ENCODE peak calls at places on chromosomes 4 and X, in four cellular contexts. P, Z, R and X are unnamed samples.

GRCh38 chrX:71514367-71515038 is 18.4 kb upstream of the OGT start:
- DNase-seq in P (no peak), R (no peak), Z (no peak), X (no peak)

GRCh38 chr4:15938182-15938581 is 358 bp downstream of the FGFBP1 start:
- DNase-seq in Z (no peak), P (no peak), R (no peak), X (no peak)

GRCh38 chr4:127732623-127733199 is 2.5 kb downstream of the SLC25A31 start:
- DNase-seq in Z (peak; percentile 78), R (no peak), P (no peak), X (no peak)

GRCh38 chrX:106742831-106743230 is 16.3 kb downstream of the RNF128 start:
- DNase-seq in Z (no peak), R (no peak), P (no peak), X (no peak)

GRCh38 chr4:98706200-98706813 is 47.9 kb upstream of the TSPAN5 start:
- DNase-seq in P (no peak), R (no peak), Z (no peak), X (no peak)

GRCh38 chrX:47145408-47146120 is 543 bp downstream of the RBM10 start:
- DNase-seq in Z (peak; percentile 65), R (no peak), P (no peak), X (no peak)

GRCh38 chr4:139736257-139736626 is 70.6 kb downstream of the MGST2 start:
- DNase-seq in P (no peak), Z (no peak), R (no peak), X (no peak)

GRCh38 chr4:97867557-97868091 is 275.7 kb downstream of the STPG2 start:
- DNase-seq in Z (no peak), P (no peak), R (no peak), X (no peak)

GRCh38 chrX:15973941-15974340 is 119.3 kb upstream of the AP1S2 start:
- DNase-seq in P (no peak), R (peak; percentile 45), Z (no peak), X (no peak)

GRCh38 chr4:3614731-3614980 is 82.4 kb upstream of the LRPAP1 start:
- DNase-seq in R (no peak), Z (no peak), P (no peak), X (peak; percentile 39)

GRCh38 chr4:70632028-70632427 is 3.5 kb downstream of the ENAM start:
- DNase-seq in Z (peak; percentile 13), P (no peak), R (no peak), X (no peak)

GRCh38 chr4:10054571-10055041 is 33.3 kb upstream of the SLC2A9 start:
- DNase-seq in P (peak; percentile 60), R (no peak), Z (no peak), X (no peak)

GRCh38 chr4:95572304-95572991 is 23.7 kb upstream of the UNC5C start:
- DNase-seq in Z (no peak), P (no peak), R (peak; percentile 60), X (no peak)

GRCh38 chrX:2500681-2501151 is at the start of the genes DHRSX and ZBED1:
- DNase-seq in Z (peak; percentile 69), R (no peak), P (no peak), X (no peak)

GRCh38 chr4:108355523-108356208 is 186.9 kb upstream of the LEF1 start:
- DNase-seq in Z (no peak), P (no peak), R (no peak), X (no peak)
- H3K4me1 ChIP-seq in Z (peaks cover 1% of the 10 kb centered on the region), P (no peaks in the 10 kb centered on the region), R (no peaks in the 10 kb centered on the region), X (peaks cover 70% of the 10 kb centered on the region)

DNA sequence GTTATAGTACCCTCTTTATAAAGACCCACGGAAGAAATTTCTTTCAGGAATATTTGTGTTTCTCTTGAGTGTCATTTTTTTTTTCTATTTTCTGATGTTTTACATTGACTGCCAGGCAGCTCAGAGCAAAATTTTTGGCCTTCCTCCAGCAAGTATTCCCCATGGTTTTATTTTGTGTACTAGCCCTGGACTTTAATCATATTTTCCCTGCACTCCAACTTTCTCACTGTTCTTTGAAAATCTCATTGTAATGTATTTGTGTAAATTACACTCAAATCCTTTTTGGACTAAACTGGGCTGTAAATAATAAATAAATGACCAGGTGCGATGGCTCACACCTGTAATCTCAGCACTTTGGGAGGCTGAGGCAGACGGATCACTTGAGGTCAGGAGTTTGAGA is 45.6 kb upstream of the USP46 start:
- DNase-seq in R (no peak), P (no peak), Z (no peak), X (no peak)
- H3K27me3 ChIP-seq in R (no peaks in the 10 kb centered on the region), P (no peaks in the 10 kb centered on the region), Z (no peaks in the 10 kb centered on the region), X (no peaks in the 10 kb centered on the region)

GRCh38 chr4:11475871-11476270 is 47.2 kb upstream of the HS3ST1 start:
- DNase-seq in R (no peak), Z (no peak), P (no peak), X (no peak)

GRCh38 chr4:11483076-11483475 is 54.4 kb upstream of the HS3ST1 start:
- DNase-seq in R (no peak), Z (no peak), P (no peak), X (no peak)

GRCh38 chr4:11485926-11486325 is 57.2 kb upstream of the HS3ST1 start:
- DNase-seq in R (no peak), Z (no peak), P (no peak), X (no peak)

DNA sequence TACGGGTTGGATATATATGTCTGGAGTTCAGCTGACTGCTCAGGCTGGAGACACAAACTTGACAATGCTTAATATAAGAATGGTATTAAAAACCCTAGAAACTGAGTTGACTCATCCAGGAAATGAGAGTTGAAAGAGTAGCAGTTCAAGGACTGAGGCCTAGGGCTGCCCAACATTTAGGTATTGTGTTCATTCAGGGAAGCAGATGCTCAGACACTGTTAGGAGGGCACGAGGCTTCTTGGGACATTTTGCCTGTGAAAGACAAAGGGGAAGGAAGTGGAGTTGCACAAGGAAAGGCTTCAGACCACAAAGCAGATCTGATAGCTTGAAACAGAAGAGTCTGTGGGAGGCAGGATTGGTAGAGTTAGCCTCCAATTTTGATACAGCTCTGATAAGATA is 52.0 kb upstream of the HS3ST1 start:
- DNase-seq in R (peak; percentile 60), Z (no peak), P (no peak), X (no peak)
- H3K4me3 ChIP-seq in R (no peak overlapping the region), Z (no peak overlapping the region), P (no peak overlapping the region), X (no peak overlapping the region)

DNA sequence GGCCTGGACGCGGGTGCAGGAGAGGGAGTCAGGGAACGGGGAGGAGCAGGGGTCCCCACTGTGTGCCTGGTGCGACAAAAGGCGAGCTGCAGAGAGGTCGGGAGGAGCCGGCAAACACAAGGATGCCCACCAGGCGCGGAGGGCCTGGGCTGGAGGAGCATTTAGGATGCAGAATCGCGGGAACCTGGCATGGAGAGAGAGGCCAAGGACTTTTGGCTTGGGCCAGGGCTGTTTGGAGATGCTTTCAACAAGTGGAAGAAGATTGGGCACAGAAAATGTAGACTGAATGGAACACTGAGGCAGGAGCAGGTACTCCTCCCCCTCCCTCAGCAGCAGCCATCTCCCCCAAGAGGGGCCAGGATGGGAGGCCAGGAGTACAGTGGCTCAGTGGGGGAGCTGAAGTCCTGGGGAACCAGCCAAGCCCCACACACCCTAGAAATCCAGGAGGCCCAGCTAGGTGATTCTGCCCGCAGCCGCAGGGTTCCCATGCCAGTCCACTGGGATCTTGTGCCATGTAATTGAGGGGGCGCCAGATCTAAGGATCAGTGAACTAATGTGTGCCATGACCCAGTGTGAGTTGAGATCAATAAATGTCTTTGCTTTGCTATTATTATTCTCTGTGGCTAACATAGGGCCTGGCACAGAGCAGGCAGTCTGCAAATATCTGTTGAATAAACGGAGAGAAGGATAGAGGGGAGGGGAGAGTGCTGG is 1.1 kb upstream of the ABLIM2 start:
- DNase-seq in P (no peak), Z (peak; percentile 28), R (no peak), X (no peak)
- H3K4me1 ChIP-seq in P (peaks cover 30% of the 10 kb centered on the region), Z (peaks cover 25% of the 10 kb centered on the region), R (no peaks in the 10 kb centered on the region), X (peaks cover 16% of the 10 kb centered on the region)

GRCh38 chrX:31934842-31935241 is 863.0 kb upstream of the FTHL17 start:
- DNase-seq in Z (no peak), R (no peak), P (no peak), X (no peak)
- H3K27me3 ChIP-seq in Z (no peaks in the 10 kb centered on the region), R (no peaks in the 10 kb centered on the region), P (no peaks in the 10 kb centered on the region), X (no peaks in the 10 kb centered on the region)

DNA sequence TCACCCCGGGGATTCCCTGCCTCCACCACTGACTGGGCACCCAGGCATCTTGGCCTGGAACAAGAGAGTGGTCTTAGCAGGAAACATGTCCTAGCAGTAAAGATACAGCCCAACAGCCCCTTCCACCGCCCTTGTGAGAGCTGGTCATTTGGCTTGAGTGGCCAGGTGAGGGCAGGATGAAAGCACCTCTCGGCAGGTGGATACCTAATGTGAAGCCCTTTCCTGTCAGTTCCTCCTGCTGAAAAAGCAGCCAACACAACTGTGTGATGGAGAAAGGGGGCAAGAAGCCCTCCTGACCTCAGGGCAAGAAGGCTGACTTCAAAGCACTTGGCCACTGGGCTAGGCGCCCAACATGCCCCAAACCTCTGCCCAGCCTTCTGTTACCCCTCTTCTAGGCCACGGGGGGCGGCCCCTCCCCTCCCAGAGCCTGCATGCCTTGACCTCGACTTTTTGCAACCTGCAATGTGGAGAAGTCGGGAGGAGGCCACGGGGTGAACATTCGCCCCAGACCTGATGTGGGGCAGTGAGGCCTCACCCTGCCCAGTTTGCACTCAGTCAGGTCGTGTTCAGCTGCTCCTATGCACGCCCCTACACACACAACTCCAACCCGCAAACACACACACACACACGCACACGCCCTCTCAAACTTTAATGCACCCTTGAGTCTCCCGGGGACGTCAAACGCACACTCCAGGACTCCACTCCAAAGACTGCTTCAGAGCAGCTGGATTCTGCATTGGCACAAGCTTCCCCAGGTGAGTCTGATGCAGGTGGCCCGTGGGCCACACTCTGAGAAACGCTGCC is 1.1 kb downstream of the LGI2 start:
- DNase-seq in Z (no peak), P (no peak), R (no peak), X (no peak)
- H3K4me3 ChIP-seq in Z (peak overlapping the region; percentile 54), P (peak overlapping the region; percentile 47), R (peak overlapping the region; percentile 64), X (no peak overlapping the region)

DNA sequence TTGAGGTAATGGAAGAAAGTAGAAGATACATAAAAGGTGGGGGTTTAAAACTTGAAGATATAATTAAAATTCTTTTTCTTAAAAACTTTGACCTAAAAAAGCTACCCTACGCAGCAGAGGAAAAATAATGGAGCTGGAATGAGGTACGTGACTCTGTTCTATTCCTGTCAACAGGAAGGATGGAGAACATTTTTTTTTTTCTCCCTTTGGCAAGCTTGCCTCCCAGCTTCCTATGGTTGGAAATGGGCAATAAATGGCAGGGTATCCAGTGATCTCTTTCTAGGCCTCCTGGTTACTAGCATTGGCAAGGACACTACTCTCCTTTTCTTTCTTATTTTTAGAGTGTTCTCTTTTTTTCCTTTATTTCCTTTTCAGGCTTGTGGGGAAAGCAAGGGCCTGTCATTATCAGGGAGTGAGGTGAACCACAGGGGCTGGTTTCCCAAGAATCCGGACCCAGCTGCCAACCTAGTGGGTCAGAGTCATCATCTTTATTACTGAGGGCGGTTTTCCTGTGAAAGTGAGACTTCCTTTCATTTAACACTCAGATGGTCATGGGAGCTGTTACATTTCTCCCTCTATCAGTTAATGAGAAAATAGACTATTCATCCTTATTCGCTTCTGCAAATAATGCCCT is 224.6 kb downstream of the SPRY1 start:
- DNase-seq in P (no peak), R (peak; percentile 44), Z (no peak), X (no peak)
- H3K4me1 ChIP-seq in P (peaks cover 18% of the 10 kb centered on the region), R (no peaks in the 10 kb centered on the region), Z (no peaks in the 10 kb centered on the region), X (no peaks in the 10 kb centered on the region)

DNA sequence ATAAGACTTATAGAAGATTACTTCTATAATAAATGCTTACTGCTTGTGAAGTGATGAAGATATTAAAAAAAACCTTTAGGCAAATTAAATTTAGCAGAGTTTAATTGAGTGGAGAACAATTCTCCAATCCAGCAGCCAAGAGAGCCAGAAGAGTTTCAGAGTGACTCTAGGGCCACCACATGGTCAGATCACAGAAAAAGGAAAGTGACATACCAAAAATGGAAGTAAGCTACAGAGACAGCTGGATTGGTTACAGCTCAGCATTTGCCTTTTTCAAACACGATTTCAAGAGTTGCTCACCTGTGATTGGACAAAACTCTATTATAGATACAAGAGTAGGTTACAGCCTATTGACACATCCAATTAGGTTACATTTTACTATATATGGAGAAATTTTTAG is 79.0 kb upstream of the TRAM1L1 start:
- DNase-seq in Z (no peak), R (no peak), P (no peak), X (no peak)
- H3K27me3 ChIP-seq in Z (no peaks in the 10 kb centered on the region), R (no peaks in the 10 kb centered on the region), P (no peaks in the 10 kb centered on the region), X (no peaks in the 10 kb centered on the region)